ENCODE peak calls at places on chromosomes 16 and 17, in six cellular contexts. One of them, this sample, is unnamed.

GRCh38 chr17:72185571-72185970 is 64.8 kb downstream of the SOX9 start:
- DNase-seq in GM23248: peak; percentile 32
- DNase-seq in fibroblast of the conjunctiva: no peak
- DNase-seq in AG09319: no peak
- DNase-seq in tibial nerve: no peak
- DNase-seq in NCI-H69: peak; percentile 63
- DNase-seq in this sample: no peak

GRCh38 chr17:13329421-13329820 is 272.3 kb downstream of the HS3ST3A1 start:
- DNase-seq in tibial nerve: no peak
- DNase-seq in GM23248: no peak
- DNase-seq in AG09319: no peak
- DNase-seq in fibroblast of the conjunctiva: no peak
- DNase-seq in NCI-H69: no peak
- DNase-seq in this sample: no peak

GRCh38 chr17:65857713-65858112 is 296.3 kb upstream of the AXIN2 start:
- DNase-seq in AG09319: no peak
- DNase-seq in tibial nerve: no peak
- DNase-seq in fibroblast of the conjunctiva: no peak
- DNase-seq in NCI-H69: no peak
- DNase-seq in GM23248: peak; percentile 47
- DNase-seq in this sample: no peak

GRCh38 chr16:7236824-7237410 is 95.7 kb upstream of the RBFOX1 start:
- DNase-seq in fibroblast of the conjunctiva: no peak
- DNase-seq in AG09319: no peak
- DNase-seq in GM23248: no peak
- DNase-seq in tibial nerve: no peak
- DNase-seq in NCI-H69: no peak
- DNase-seq in this sample: no peak

GRCh38 chr17:79993390-79994221 is 42.1 kb downstream of the TBC1D16 start:
- DNase-seq in NCI-H69: peak; percentile 92
- DNase-seq in fibroblast of the conjunctiva: peak; percentile 94
- DNase-seq in AG09319: peak; percentile 40
- DNase-seq in tibial nerve: peak; percentile 77
- DNase-seq in GM23248: peak; percentile 98
- DNase-seq in this sample: peak; percentile 98

GRCh38 chr17:68061512-68062313 is 26.2 kb downstream of the KPNA2 start:
- DNase-seq in NCI-H69: peak; percentile 23
- DNase-seq in fibroblast of the conjunctiva: no peak
- DNase-seq in tibial nerve: no peak
- DNase-seq in AG09319: no peak
- DNase-seq in GM23248: peak; percentile 58
- DNase-seq in this sample: no peak

GRCh38 chr17:21356537-21357127 is 19.5 kb upstream of the KCNJ12 start:
- DNase-seq in fibroblast of the conjunctiva: no peak
- DNase-seq in NCI-H69: no peak
- DNase-seq in tibial nerve: no peak
- DNase-seq in GM23248: no peak
- DNase-seq in AG09319: no peak
- DNase-seq in this sample: no peak

GRCh38 chr17:81206657-81207056 is 16.1 kb downstream of the CEP131 start:
- DNase-seq in GM23248: no peak
- DNase-seq in fibroblast of the conjunctiva: no peak
- DNase-seq in AG09319: no peak
- DNase-seq in tibial nerve: no peak
- DNase-seq in NCI-H69: no peak
- DNase-seq in this sample: no peak

GRCh38 chr17:48632579-48633265 is 6.6 kb upstream of the HOXB9 start:
- DNase-seq in GM23248: no peak
- DNase-seq in tibial nerve: no peak
- DNase-seq in AG09319: no peak
- DNase-seq in NCI-H69: no peak
- DNase-seq in fibroblast of the conjunctiva: no peak
- DNase-seq in this sample: no peak

GRCh38 chr16:30874821-30875717 is 18.8 kb downstream of the BCL7C start:
- DNase-seq in tibial nerve: peak; percentile 76
- DNase-seq in fibroblast of the conjunctiva: peak; percentile 70
- DNase-seq in NCI-H69: peak; percentile 98
- DNase-seq in AG09319: peak; percentile 57
- DNase-seq in GM23248: peak; percentile 96
- DNase-seq in this sample: peak; percentile 87

GRCh38 chr17:50943575-50943933 is 77.4 kb upstream of the TOB1 start:
- DNase-seq in fibroblast of the conjunctiva: no peak
- DNase-seq in GM23248: no peak
- DNase-seq in tibial nerve: no peak
- DNase-seq in NCI-H69: peak; percentile 41
- DNase-seq in AG09319: no peak
- DNase-seq in this sample: no peak

GRCh38 chr16:10951016-10951415 is 6.7 kb downstream of the CLEC16A start:
- DNase-seq in NCI-H69: peak; percentile 43
- DNase-seq in GM23248: peak; percentile 50
- DNase-seq in fibroblast of the conjunctiva: peak; percentile 16
- DNase-seq in AG09319: no peak
- DNase-seq in tibial nerve: no peak
- DNase-seq in this sample: no peak

GRCh38 chr16:9408297-9408696 is 316.9 kb downstream of the HAPSTR1 start:
- DNase-seq in tibial nerve: no peak
- DNase-seq in GM23248: no peak
- DNase-seq in AG09319: no peak
- DNase-seq in NCI-H69: peak; percentile 64
- DNase-seq in fibroblast of the conjunctiva: no peak
- DNase-seq in this sample: no peak

GRCh38 chr16:11100239-11100750 is 155.7 kb downstream of the SOCS1 start:
- DNase-seq in GM23248: peak; percentile 94
- DNase-seq in AG09319: peak; percentile 74
- DNase-seq in tibial nerve: peak; percentile 67
- DNase-seq in fibroblast of the conjunctiva: peak; percentile 82
- DNase-seq in NCI-H69: peak; percentile 25
- DNase-seq in this sample: peak; percentile 44

GRCh38 chr16:51431517-51432241 is 280.6 kb upstream of the SALL1 start:
- DNase-seq in NCI-H69: peak; percentile 33
- DNase-seq in AG09319: peak; percentile 93
- DNase-seq in tibial nerve: no peak
- DNase-seq in fibroblast of the conjunctiva: peak; percentile 92
- DNase-seq in GM23248: peak; percentile 98
- DNase-seq in this sample: peak; percentile 92

This sample was measured in MV-4-11.